ENCODE peak calls at places on chromosomes 6 and 20, in eight cellular contexts. Y is HCT116, J is hepatocyte, C is PC-3, O is MM.1S, N is OCI-LY7, Q is SK-N-SH, F is GM23338. L is an unnamed sample.
A peak's percentile ranks its signal among the peaks of the same experiment; 100 is the strongest.

GRCh38 chr6:157086632-157087031 is 236.7 kb downstream of the TMEM242 start:
- DNase-seq in Q (no peak), J (no peak), F (no peak), Y (no peak), C (no peak), N (no peak), O (no peak), L (no peak)

GRCh38 chr20:42604998-42605970 is 584.4 kb downstream of the PTPRT start:
- DNase-seq in J (no peak), Y (no peak), Q (no peak), O (no peak), C (no peak), F (no peak), N (no peak), L (no peak)

GRCh38 chr6:21955196-21955595 is 341.6 kb downstream of the PRL start:
- DNase-seq in Y (no peak), F (no peak), N (no peak), C (no peak), J (no peak), Q (no peak), O (no peak), L (no peak)

GRCh38 chr6:22366214-22366613 is 69.4 kb upstream of the PRL start:
- DNase-seq in J (no peak), O (no peak), Y (no peak), N (no peak), C (no peak), F (no peak), Q (no peak), L (no peak)

GRCh38 chr20:2521369-2522305 is 12.9 kb upstream of the ZNF343 start:
- DNase-seq in Q (peak; percentile 49), F (peak; percentile 76), C (peak; percentile 63), J (peak; percentile 56), O (peak; percentile 55), Y (peak; percentile 39), N (peak; percentile 58), L (peak; percentile 66)

GRCh38 chr6:73653571-73654424 is at the start of gene SLC17A5:
- DNase-seq in N (peak; percentile 93), Y (peak; percentile 86), F (peak; percentile 97), C (peak; percentile 91), O (peak; percentile 94), J (peak; percentile 97), Q (peak; percentile 95), L (peak; percentile 96)

GRCh38 chr6:110067837-110068591 is 89.9 kb downstream of the GPR6 start:
- DNase-seq in O (no peak), C (no peak), J (no peak), N (no peak), Y (no peak), Q (no peak), F (no peak), L (peak; percentile 53)

GRCh38 chr6:15247214-15247749 is 1.4 kb downstream of the JARID2 start:
- DNase-seq in C (no peak), Y (no peak), F (no peak), Q (no peak), N (no peak), J (no peak), O (no peak), L (peak; percentile 19)

GRCh38 chr6:111027219-111027618 is 45.4 kb downstream of the RPF2 start:
- DNase-seq in N (no peak), Q (no peak), C (no peak), O (no peak), Y (no peak), J (no peak), F (no peak), L (no peak)

GRCh38 chr6:54907316-54907715 is 60.7 kb downstream of the FAM83B start:
- DNase-seq in J (no peak), C (no peak), O (peak; percentile 41), N (no peak), Y (no peak), F (no peak), Q (no peak), L (no peak)

GRCh38 chr6:36314221-36315014 is 22.3 kb downstream of the BNIP5 start:
- DNase-seq in F (no peak), C (peak; percentile 10), N (no peak), Y (peak; percentile 12), O (no peak), Q (no peak), J (peak; percentile 73), L (no peak)

GRCh38 chr20:57897156-57897874 is 187.5 kb upstream of the PMEPA1 start:
- DNase-seq in F (no peak), Q (no peak), N (no peak), Y (no peak), O (no peak), C (no peak), J (no peak), L (no peak)

GRCh38 chr6:37242429-37243052 is 15.0 kb upstream of the TBC1D22B start:
- DNase-seq in Y (peak; percentile 82), Q (no peak), F (no peak), J (peak; percentile 84), O (no peak), C (peak; percentile 93), N (no peak), L (no peak)

GRCh38 chr6:72724545-72724944 is 102.7 kb downstream of the KCNQ5 start:
- DNase-seq in N (peak; percentile 34), Y (no peak), C (no peak), O (no peak), F (no peak), J (no peak), Q (no peak), L (no peak)

GRCh38 chr6:44002071-44002590 is 125.1 kb downstream of the MRPL14 start:
- DNase-seq in Q (no peak), Y (no peak), C (no peak), O (no peak), N (no peak), J (peak; percentile 26), F (peak; percentile 89), L (peak; percentile 97)

GRCh38 chr6:84774174-84775158 is 10.1 kb upstream of the TBX18 start:
- DNase-seq in F (peak; percentile 86), J (peak; percentile 76), N (no peak), Y (no peak), Q (peak; percentile 79), O (peak; percentile 51), C (no peak), L (peak; percentile 80)
- TF ChIP-seq CTCF in F (peak; percentile 77), J (peak; percentile 75), N (no peak), Y (peak; percentile 56), Q (peak; percentile 78), O (peak; percentile 59), C (no peak), L (peak; percentile 85)

GRCh38 chr20:50980851-50981713 is 22.5 kb downstream of the MOCS3 start:
- DNase-seq in Q (peak; percentile 83), Y (peak; percentile 41), J (peak; percentile 89), C (peak; percentile 94), O (peak; percentile 56), N (peak; percentile 78), F (peak; percentile 89), L (peak; percentile 90)
- TF ChIP-seq EZH2phosphoT487 in Q (no peak), Y (no peak), J (no peak), C (no peak), O (no peak), N (no peak), F (no peak), L (no peak)

DNA sequence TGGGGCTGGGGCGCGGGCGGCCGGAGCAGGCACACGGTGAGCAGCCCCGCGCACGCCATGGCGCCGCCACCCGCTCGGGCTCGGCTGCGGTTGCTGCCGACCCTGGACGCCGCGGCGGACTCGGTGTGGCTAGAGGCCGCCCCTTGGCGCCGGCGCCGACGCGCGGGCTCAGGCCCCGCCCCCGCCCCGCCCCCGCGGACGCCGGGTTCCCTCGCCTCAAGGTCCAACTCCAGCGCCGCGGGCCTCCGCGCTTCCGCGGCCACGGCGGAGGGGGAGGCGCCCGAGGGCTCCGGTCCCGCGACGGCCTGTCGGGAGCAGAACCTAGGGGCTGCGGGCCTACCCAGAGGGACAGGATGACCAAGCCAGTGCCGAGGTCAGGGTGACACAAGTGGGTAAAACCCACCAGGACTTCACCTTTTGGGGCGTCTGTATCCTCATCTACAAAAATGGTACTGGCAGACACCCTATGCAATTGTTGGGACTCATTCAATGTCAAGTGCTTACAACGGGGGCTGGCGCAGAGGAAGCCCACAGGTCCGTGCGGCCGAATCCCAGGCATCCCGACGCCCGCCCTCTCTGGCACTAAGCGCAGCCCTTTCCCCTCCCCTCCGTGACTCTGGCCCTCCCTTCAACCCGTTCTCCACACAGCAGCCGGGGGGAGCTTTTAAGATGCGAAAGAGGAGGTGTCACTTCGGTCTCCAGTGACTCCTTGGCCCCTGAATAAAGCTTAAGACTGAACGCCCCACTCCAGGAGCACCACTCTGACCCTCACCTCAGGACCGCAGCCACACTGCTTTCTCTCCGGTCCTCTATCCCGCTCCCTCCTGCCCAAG is at the start of gene NECAB3:
- DNase-seq in Q (peak; percentile 96), Y (no peak), F (peak; percentile 84), O (peak; percentile 82), J (peak; percentile 96), N (peak; percentile 79), C (peak; percentile 83), L (peak; percentile 94)
- TF ChIP-seq CTCF in Q (no peak), Y (no peak), F (no peak), O (no peak), J (no peak), N (peak; percentile 18), C (no peak), L (no peak)

DNA sequence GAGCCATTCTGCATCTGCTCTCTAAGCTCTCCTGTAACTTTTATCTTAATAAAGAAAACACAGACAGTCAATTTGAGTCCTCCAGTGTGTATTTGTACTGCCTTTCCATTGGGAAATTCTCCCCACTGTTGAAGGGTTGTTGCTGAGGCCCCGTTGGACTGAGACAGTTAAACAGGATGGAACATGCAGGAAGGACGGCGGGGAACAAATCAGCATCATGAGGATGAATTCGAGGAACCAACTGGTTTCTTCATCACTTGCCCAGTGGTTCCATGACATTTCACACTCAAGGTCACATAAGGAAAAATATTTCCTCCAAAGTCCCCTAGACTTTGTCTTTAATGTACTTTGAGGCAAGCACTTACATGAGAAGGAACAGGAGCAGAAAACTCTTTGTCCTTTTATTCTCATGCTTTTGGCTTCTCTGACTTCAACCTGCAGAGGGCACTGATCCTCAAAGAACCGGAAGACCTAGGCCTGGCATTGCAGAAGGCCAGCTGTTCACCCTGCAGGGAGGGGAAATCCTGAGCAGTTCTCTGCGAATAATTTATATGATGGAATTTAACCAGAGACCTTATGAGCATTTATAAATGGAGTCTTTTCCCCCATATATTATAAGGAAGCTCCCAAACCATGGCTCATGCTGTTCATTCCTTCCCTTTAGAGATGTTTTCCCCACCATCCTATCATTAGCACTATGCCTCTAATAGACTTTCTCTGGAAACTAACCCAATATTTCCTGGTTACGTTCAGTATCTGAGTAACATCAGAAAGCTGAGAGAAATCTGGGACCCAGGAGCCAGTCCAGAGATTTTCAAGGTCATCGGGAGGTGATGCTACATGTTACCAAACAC is 55.2 kb upstream of the ADGRF1 start:
- DNase-seq in N (peak; percentile 90), Y (peak; percentile 73), O (peak; percentile 70), J (peak; percentile 87), F (peak; percentile 88), C (peak; percentile 88), Q (peak; percentile 74), L (peak; percentile 76)
- TF ChIP-seq EZH2phosphoT487 in N (no peak), Y (no peak), O (no peak), J (no peak), F (no peak), C (no peak), Q (no peak), L (no peak)

L was measured in neural progenitor cell.